ENCODE peak calls at places on chromosomes 5 and 9, in six cellular contexts. C, G, Z, F, P and L are unnamed samples.

GRCh38 chr9:120480707-120481106 is 99.3 kb downstream of the CDK5RAP2 start:
- DNase-seq in C (no peak), G (no peak), Z (peak), F (no peak), P (no peak), L (no peak)

GRCh38 chr9:3478549-3478953 is 47.2 kb downstream of the RFX3 start:
- DNase-seq in C (no peak), G (no peak), Z (no peak), F (no peak), P (no peak), L (no peak)

GRCh38 chr9:127860260-127860659 is 5.8 kb upstream of the ENG start:
- DNase-seq in C (no peak), G (no peak), Z (no peak), F (no peak), P (no peak), L (no peak)

GRCh38 chr5:42994285-42995151 is 45.6 kb downstream of the ANXA2R start:
- DNase-seq in C (peak), G (peak), Z (no peak), F (peak), P (peak), L (peak)

GRCh38 chr5:148740966-148741742 is 85.3 kb upstream of the ADRB2 start:
- DNase-seq in C (no peak), G (peak), Z (peak), F (peak), P (no peak), L (peak)

GRCh38 chr5:149731617-149732400 is 1.7 kb downstream of the PPARGC1B start:
- DNase-seq in C (peak), G (peak), Z (peak), F (peak), P (peak), L (peak)

GRCh38 chr9:134517069-134517680 is 124.4 kb upstream of the COL5A1 start:
- DNase-seq in C (no peak), G (no peak), Z (no peak), F (no peak), P (no peak), L (no peak)

GRCh38 chr5:162231522-162231921 is 163.9 kb downstream of the GABRG2 start:
- DNase-seq in C (no peak), G (no peak), Z (no peak), F (no peak), P (no peak), L (no peak)

GRCh38 chr9:92608221-92609141 is 61.5 kb downstream of the IPPK start:
- DNase-seq in C (peak), G (no peak), Z (no peak), F (no peak), P (no peak), L (no peak)

GRCh38 chr9:82031538-82032280 is 43.1 kb downstream of the SPATA31D1 start:
- DNase-seq in C (no peak), G (no peak), Z (peak), F (peak), P (no peak), L (no peak)

GRCh38 chr5:128196080-128196479 is 112.5 kb downstream of the SLC12A2 start:
- DNase-seq in C (no peak), G (no peak), Z (no peak), F (no peak), P (no peak), L (no peak)

GRCh38 chr9:38421498-38422211 is 2.6 kb downstream of the IGFBPL1 start:
- DNase-seq in C (peak), G (no peak), Z (no peak), F (peak), P (no peak), L (no peak)

GRCh38 chr9:129464972-129465833 is 155.7 kb downstream of the C9orf50 start:
- DNase-seq in C (no peak), G (no peak), Z (no peak), F (no peak), P (no peak), L (no peak)

GRCh38 chr9:21564186-21564585 is 82.1 kb upstream of the IFNE start:
- DNase-seq in C (no peak), G (no peak), Z (no peak), F (no peak), P (no peak), L (no peak)

GRCh38 chr5:68047035-68047434 is 168.5 kb upstream of the PIK3R1 start:
- DNase-seq in C (no peak), G (no peak), Z (no peak), F (no peak), P (no peak), L (no peak)

GRCh38 chr5:38660194-38660668 is 103.8 kb upstream of the LIFR start:
- DNase-seq in C (no peak), G (no peak), Z (peak), F (no peak), P (no peak), L (no peak)

GRCh38 chr9:37424686-37425297 is 2.3 kb downstream of the GRHPR start:
- DNase-seq in C (no peak), G (no peak), Z (no peak), F (no peak), P (no peak), L (peak)

GRCh38 chr9:129240581-129241211 is 62.6 kb upstream of the IER5L start:
- DNase-seq in C (no peak), G (no peak), Z (no peak), F (no peak), P (no peak), L (no peak)

GRCh38 chr9:69590241-69590640 is 81.9 kb downstream of the APBA1 start:
- DNase-seq in C (no peak), G (no peak), Z (no peak), F (no peak), P (no peak), L (no peak)

GRCh38 chr5:31701642-31702041 is 62.7 kb downstream of the PDZD2 start:
- DNase-seq in C (no peak), G (no peak), Z (no peak), F (no peak), P (no peak), L (no peak)